ENCODE peak calls at places on chromosomes 7 and 10, in five cellular contexts. Z, W, G, K and P are unnamed samples.

GRCh38 chr7:22854158-22855048 is 31.8 kb upstream of the TOMM7 start:
- DNase-seq in Z (peak), W (no peak), G (peak), K (peak), P (peak)

GRCh38 chr10:118447478-118447877 is 105.4 kb upstream of the FAM204A start:
- DNase-seq in Z (no peak), W (no peak), G (no peak), K (peak), P (no peak)

GRCh38 chr7:110418651-110419270 is 672.2 kb upstream of the LRRN3 start:
- DNase-seq in Z (no peak), W (no peak), G (no peak), K (no peak), P (no peak)

GRCh38 chr7:134693256-134693655 is 46.6 kb downstream of the BPGM start:
- DNase-seq in Z (no peak), W (no peak), G (no peak), K (peak), P (no peak)

GRCh38 chr7:131111081-131111576 is 216.5 kb upstream of the MKLN1 start:
- DNase-seq in Z (peak), W (no peak), G (no peak), K (peak), P (no peak)

GRCh38 chr10:88769384-88769783 is 9.6 kb downstream of the LIPN start:
- DNase-seq in Z (no peak), W (no peak), G (no peak), K (no peak), P (no peak)

GRCh38 chr10:23370106-23370505 is 25.5 kb upstream of the C10orf67 start:
- DNase-seq in Z (no peak), W (no peak), G (no peak), K (no peak), P (no peak)

GRCh38 chr7:7263297-7264230 is 81.2 kb downstream of the C1GALT1 start:
- DNase-seq in Z (no peak), W (no peak), G (no peak), K (no peak), P (no peak)

GRCh38 chr10:96765406-96766240 is 45.3 kb upstream of the PIK3AP1 start:
- DNase-seq in Z (peak), W (peak), G (peak), K (peak), P (no peak)

GRCh38 chr7:4343272-4344000 is 338.7 kb upstream of the FOXK1 start:
- DNase-seq in Z (no peak), W (no peak), G (no peak), K (no peak), P (no peak)

GRCh38 chr10:14384915-14385314 is 54.2 kb upstream of the FRMD4A start:
- DNase-seq in Z (no peak), W (no peak), G (no peak), K (no peak), P (no peak)

GRCh38 chr7:121000091-121000983 is 11.8 kb downstream of the CPED1 start:
- DNase-seq in Z (no peak), W (no peak), G (no peak), K (peak), P (no peak)

GRCh38 chr7:46651070-46651469 is 730.0 kb upstream of the IGFBP3 start:
- DNase-seq in Z (no peak), W (no peak), G (no peak), K (no peak), P (no peak)